ENCODE peak calls at places on chromosomes 1 and 21, in nine cellular contexts. N is PC-3, J is HepG2, C is Karpas-422, R is endothelial cell of umbilical vein, H is IMR-90, F is hepatocyte, U is astrocyte, O is PC-9. Q is an unnamed sample. For H3K9me3, the result is how much of the 10 kb centered on the place peaks cover.

GRCh38 chr21:27586326-27586725 is 619.4 kb upstream of the ADAMTS5 start:
- DNase-seq in R (no peak), H (no peak), N (no peak), C (no peak), U (no peak), F (no peak), O (no peak), J (no peak), Q (peak)

GRCh38 chr1:231357831-231358354 is 19.8 kb downstream of the SPRTN start:
- DNase-seq in F (peak), C (peak), R (peak), U (peak), J (peak), N (peak), H (peak), O (peak), Q (peak)

GRCh38 chr1:109677459-109677858 is 9.6 kb downstream of the GSTM2 start:
- DNase-seq in J (no peak), U (no peak), R (peak), O (no peak), C (no peak), N (no peak), F (no peak), H (peak), Q (no peak)

GRCh38 chr1:16006552-16007485 is 2.8 kb downstream of the SRARP start:
- DNase-seq in H (peak), F (no peak), N (peak), J (peak), U (no peak), C (peak), O (peak), R (no peak), Q (peak)

GRCh38 chr1:94094466-94095111 is 26.4 kb downstream of the ABCA4 start:
- DNase-seq in C (no peak), F (peak), N (no peak), J (no peak), H (peak), O (no peak), R (peak), U (peak), Q (peak)

GRCh38 chr1:229247871-229248270 is 23.0 kb upstream of the RAB4A start:
- DNase-seq in U (no peak), C (no peak), J (no peak), N (no peak), F (no peak), R (no peak), H (no peak), O (no peak), Q (no peak)

GRCh38 chr21:31593161-31593560 is 66.3 kb upstream of the SOD1 start:
- DNase-seq in N (no peak), R (no peak), J (no peak), F (no peak), O (no peak), H (no peak), C (no peak), U (no peak), Q (peak)

GRCh38 chr1:25692560-25692959 is 76.0 kb downstream of the MAN1C1 start:
- DNase-seq in C (peak), F (no peak), J (no peak), U (no peak), H (no peak), R (no peak), N (no peak), O (no peak), Q (no peak)

GRCh38 chr1:192474080-192474683 is 101.4 kb upstream of the RGS1 start:
- DNase-seq in U (no peak), J (peak), N (peak), C (peak), O (no peak), R (peak), H (peak), F (peak), Q (peak)

GRCh38 chr1:242245255-242245654 is 246.4 kb upstream of the MAP1LC3C start:
- DNase-seq in N (no peak), U (no peak), O (no peak), F (no peak), J (no peak), R (no peak), H (no peak), C (no peak), Q (no peak)

GRCh38 chr1:209387969-209388329 is 195.6 kb upstream of the CAMK1G start:
- DNase-seq in R (no peak), U (peak), H (peak), J (no peak), F (no peak), N (peak), O (peak), C (no peak), Q (peak)

GRCh38 chr1:204891860-204892259 is 21.2 kb downstream of the NFASC start:
- DNase-seq in O (no peak), U (peak), F (no peak), J (no peak), R (no peak), N (no peak), C (no peak), H (no peak), Q (peak)

GRCh38 chr1:89725016-89725380 is 92.1 kb downstream of the LRRC8C start:
- DNase-seq in C (no peak), U (peak), F (peak), H (peak), R (no peak), N (peak), J (no peak), O (no peak), Q (peak)

GRCh38 chr1:107220036-107220435 is 79.2 kb downstream of the NTNG1 start:
- DNase-seq in C (no peak), O (no peak), U (peak), J (no peak), N (no peak), F (no peak), H (no peak), R (no peak), Q (no peak)

GRCh38 chr1:57296726-57297252 is 127.1 kb downstream of the DAB1 start:
- DNase-seq in U (no peak), O (no peak), F (no peak), J (no peak), R (no peak), C (no peak), H (no peak), N (no peak), Q (no peak)

GRCh38 chr1:187275985-187276580 is 447.3 kb downstream of the PLA2G4A start:
- DNase-seq in N (no peak), C (no peak), U (no peak), F (no peak), R (no peak), J (no peak), O (no peak), H (no peak), Q (no peak)

GRCh38 chr1:41863683-41864082 is 55.0 kb downstream of the HIVEP3 start:
- DNase-seq in N (no peak), O (no peak), U (no peak), J (no peak), C (no peak), H (no peak), R (no peak), F (no peak), Q (no peak)

GRCh38 chr1:156062189-156062588 is 1.2 kb downstream of the RAB25 start:
- DNase-seq in H (peak), O (peak), C (no peak), R (no peak), U (no peak), J (no peak), F (peak), N (peak), Q (peak)

GRCh38 chr21:17576080-17576835 is 36.4 kb downstream of the BTG3 start:
- DNase-seq in J (no peak), U (no peak), O (no peak), N (no peak), H (no peak), R (no peak), C (no peak), F (no peak), Q (no peak)

GRCh38 chr1:240149488-240150094 is 57.9 kb downstream of the FMN2 start:
- DNase-seq in O (no peak), U (peak), C (peak), H (peak), R (peak), N (peak), J (peak), F (peak), Q (peak)

GRCh38 chr1:14915356-14916054 is 238.0 kb upstream of the TMEM51 start:
- DNase-seq in C (peak), R (peak), O (no peak), U (no peak), F (peak), J (peak), N (peak), H (peak), Q (peak)

GRCh38 chr21:17636711-17637110 is 24.0 kb upstream of the BTG3 start:
- DNase-seq in F (no peak), J (no peak), U (no peak), C (no peak), O (no peak), H (no peak), N (no peak), R (no peak), Q (peak)

GRCh38 chr1:2554621-2555387 is 1.4 kb upstream of the TNFRSF14 start:
- DNase-seq in U (no peak), H (no peak), O (no peak), C (peak), R (peak), F (peak), J (no peak), N (peak), Q (no peak)

GRCh38 chr1:54220004-54220811 is 20.2 kb downstream of the MRPL37 start:
- DNase-seq in R (no peak), J (peak), U (peak), H (peak), F (peak), N (no peak), C (no peak), O (no peak), Q (peak)

GRCh38 chr1:11504599-11504998 is 25.6 kb downstream of the DISP3 start:
- DNase-seq in U (no peak), C (no peak), H (no peak), R (no peak), J (no peak), N (no peak), O (no peak), F (no peak), Q (no peak)

GRCh38 chr1:207752456-207753132 is 740 bp downstream of the CD46 start:
- DNase-seq in O (peak), U (peak), H (peak), R (peak), C (peak), F (peak), J (peak), N (peak), Q (peak)

GRCh38 chr1:209583408-209583807 is at the start of gene CAMK1G:
- DNase-seq in H (peak), C (no peak), J (no peak), O (no peak), U (peak), N (peak), F (peak), R (no peak), Q (peak)

GRCh38 chr1:64082459-64082858 is 121.0 kb upstream of the UBE2U start:
- DNase-seq in N (no peak), O (no peak), J (no peak), C (no peak), H (peak), F (no peak), U (peak), R (no peak), Q (peak)

DNA sequence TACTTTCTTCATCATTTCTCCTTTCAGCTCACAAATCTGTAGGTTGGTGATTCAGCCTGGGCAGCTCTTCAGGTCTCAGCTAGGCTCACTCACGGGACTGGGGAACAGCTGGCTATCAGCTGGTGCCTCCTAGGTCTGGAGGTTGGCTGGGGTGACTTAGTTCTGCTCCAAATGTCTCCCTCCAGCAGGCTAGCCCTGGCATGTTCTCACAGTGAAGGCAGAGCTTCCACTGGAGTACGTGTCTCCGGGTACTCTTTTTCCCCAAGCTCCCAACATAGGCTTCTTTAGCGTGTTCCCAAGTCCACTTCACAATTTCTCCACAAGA is 12.5 kb upstream of the VAMP4 start:
- DNase-seq in F (no peak), R (no peak), N (no peak), O (no peak), C (no peak), J (no peak), H (peak), U (peak), Q (peak)
- H3K4me2 ChIP-seq in F (no peak), R (no peak), N (no peak), O (no peak), C (no peak), J (peak), H (no peak), U (peak), Q (peak)

GRCh38 chr21:9763306-9763705 is 758.1 kb upstream of the TPTE start:
- DNase-seq in U (no peak), R (no peak), F (no peak), H (no peak), O (no peak), N (no peak), C (no peak), J (no peak), Q (no peak)
- H3K9me3 ChIP-seq in U (under half), R (under half), F (under half), H (under half), O (under half), N (half or more), C (half or more), J (half or more), Q (under half)

DNA sequence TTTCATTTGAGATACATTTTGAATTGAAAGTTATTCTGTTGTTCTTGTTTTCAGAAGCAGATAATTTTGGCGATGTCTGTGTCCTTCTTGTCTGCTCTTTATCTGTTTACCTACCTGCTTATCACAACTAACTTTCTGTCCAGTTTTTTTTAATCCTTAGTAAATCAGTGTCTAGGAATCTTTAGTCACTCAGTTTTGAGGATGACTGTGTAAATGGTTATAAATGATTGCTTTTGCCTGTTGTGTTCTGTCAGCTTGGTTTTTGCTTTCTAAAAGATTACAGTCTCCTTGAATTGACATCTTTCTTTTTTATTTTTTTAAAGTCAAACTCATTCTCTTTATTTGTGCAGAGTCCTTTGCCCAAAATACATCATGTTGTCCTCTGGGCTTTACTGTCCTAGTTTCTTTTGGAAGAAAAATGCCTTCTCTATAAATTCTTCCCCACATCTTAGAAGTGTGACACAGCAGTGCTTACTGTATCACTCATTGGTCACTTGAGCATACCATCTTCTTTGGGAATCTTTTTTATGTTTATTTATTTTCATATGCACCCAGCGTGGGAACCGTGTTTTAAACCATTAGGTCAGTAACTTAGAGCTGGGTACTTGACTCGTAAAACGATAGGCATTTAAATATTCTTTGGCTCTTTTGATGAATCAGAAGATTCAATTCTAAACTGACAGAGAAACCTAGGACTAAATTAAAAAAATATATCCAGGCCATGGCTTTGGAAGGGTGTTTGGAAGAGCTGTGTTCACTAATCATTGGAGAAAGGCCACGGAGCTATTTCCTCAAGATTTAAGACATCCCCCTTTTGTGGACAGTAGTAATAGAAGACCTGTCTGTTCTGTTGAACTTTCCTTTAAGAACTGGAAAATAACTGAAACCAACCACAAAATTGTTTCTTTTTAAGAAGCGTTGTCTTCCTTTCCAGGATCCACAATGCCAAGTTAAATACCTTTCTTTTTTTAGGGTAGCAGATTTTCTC is 20.9 kb downstream of the LAMC1 start:
- DNase-seq in C (no peak), F (no peak), R (no peak), O (no peak), J (peak), N (peak), U (peak), H (peak), Q (peak)
- H3K4me2 ChIP-seq in C (no peak), F (peak), R (no peak), O (no peak), J (peak), N (peak), U (peak), H (peak), Q (peak)

GRCh38 chr1:46635205-46635604 is 18.6 kb upstream of the MOB3C start:
- DNase-seq in N (no peak), R (no peak), O (no peak), F (no peak), C (no peak), H (no peak), U (no peak), J (no peak), Q (no peak)

GRCh38 chr1:46639547-46639946 is 22.9 kb upstream of the MOB3C start:
- DNase-seq in O (no peak), R (no peak), N (no peak), C (no peak), U (no peak), H (no peak), J (no peak), F (no peak), Q (no peak)

GRCh38 chr1:46638921-46639320 is 22.3 kb upstream of the MOB3C start:
- DNase-seq in J (no peak), H (no peak), N (no peak), R (no peak), U (no peak), F (no peak), O (no peak), C (no peak), Q (no peak)

GRCh38 chr1:46642091-46642680 is 25.6 kb upstream of the MOB3C start:
- DNase-seq in C (no peak), N (no peak), O (no peak), J (no peak), U (no peak), H (no peak), R (no peak), F (no peak), Q (no peak)

DNA sequence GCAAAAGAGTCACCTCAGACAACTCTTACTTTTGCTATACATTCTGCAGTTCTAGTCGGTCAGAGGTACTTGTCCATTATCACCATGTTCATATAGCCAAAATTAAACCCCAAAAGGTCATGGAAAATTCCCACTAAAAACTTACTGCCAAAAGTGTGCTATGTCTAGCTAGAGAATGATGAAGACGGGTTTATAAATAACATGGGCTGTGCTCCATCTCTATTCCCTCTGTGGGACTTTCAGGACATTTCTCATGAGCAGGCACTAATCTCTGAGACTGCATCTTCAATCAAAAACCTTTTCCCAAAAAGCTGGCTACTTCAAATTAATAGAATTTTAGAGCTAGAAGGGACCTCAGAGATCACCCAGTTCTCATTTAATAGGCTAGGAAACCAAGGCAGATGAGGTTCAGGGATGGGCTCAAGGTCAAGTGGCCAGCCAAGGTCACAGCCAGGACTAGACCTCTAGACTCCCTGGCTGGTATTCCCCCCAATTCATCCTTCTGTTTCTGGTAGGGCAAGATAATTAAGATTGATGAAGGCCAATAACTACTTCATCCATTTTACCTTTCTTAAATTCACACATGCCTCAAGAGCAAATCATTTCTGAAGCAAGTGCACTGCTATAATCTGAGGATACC is 21.0 kb upstream of the MOB3C start:
- DNase-seq in F (no peak), J (no peak), O (no peak), U (no peak), N (no peak), H (no peak), R (no peak), C (no peak), Q (no peak)
- H3K9me3 ChIP-seq in F (under half), J (under half), O (under half), U (under half), N (under half), H (under half), R (under half), C (under half), Q (under half)

GRCh38 chr1:23561076-23561812 is 1.9 kb upstream of the ID3 start:
- DNase-seq in C (no peak), R (peak), H (no peak), J (no peak), F (no peak), N (no peak), O (no peak), U (no peak), Q (no peak)
- H3K4me2 ChIP-seq in C (no peak), R (peak), H (peak), J (peak), F (peak), N (peak), O (no peak), U (peak), Q (peak)

DNA sequence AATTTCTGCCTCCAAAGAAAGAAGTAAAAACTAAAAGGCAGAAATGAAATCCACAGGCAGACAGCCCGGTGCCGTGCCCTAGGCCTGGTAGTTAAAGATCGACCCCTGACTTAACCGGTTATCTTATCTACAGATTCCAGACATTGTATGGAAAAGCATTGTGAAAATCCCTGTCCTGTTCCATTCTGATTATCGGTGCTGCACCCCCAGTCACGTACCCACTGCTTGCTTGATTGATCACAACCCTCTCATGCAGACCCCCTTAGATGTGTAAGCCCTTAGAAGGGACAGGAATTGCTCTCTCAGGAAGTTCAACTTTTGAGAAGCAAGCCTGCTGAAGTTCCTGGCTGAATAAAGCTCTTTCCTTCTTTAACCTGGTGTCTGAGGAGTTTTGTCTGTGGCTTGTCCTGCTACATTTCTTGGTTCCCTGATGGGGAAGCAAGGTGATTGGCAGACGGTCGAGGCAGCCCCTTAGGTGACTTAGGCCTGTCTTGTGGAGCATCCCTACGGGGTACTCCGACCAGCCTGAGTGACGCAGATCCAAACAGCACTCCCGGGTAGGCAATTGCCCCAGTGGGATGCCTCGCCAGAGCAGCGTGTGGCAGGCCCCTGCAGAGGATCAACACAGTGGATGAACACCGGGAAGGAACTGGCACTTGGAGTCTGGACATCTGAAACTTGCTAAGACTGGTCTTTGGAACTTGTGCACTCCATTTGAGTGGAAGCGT is 111.2 kb upstream of the PPM1J start:
- DNase-seq in U (no peak), F (no peak), J (no peak), O (no peak), N (no peak), C (no peak), R (no peak), H (no peak), Q (no peak)
- H3K9me3 ChIP-seq in U (under half), F (under half), J (under half), O (under half), N (under half), C (under half), R (under half), H (under half), Q (under half)

GRCh38 chr1:58886611-58887010 is 102.8 kb upstream of the JUN start:
- DNase-seq in F (no peak), H (no peak), N (no peak), J (no peak), O (peak), C (no peak), R (no peak), U (no peak), Q (peak)

GRCh38 chr1:58884706-58885661 is 101.1 kb upstream of the JUN start:
- DNase-seq in J (peak), U (no peak), R (peak), C (no peak), H (no peak), N (peak), F (peak), O (peak), Q (no peak)

GRCh38 chr1:58887059-58887458 is 103.2 kb upstream of the JUN start:
- DNase-seq in J (no peak), H (no peak), U (no peak), N (no peak), F (no peak), C (no peak), O (no peak), R (no peak), Q (peak)

GRCh38 chr1:58883888-58884482 is 100.1 kb upstream of the JUN start:
- DNase-seq in O (peak), J (no peak), F (no peak), C (no peak), U (peak), H (no peak), N (no peak), R (peak), Q (no peak)

GRCh38 chr1:58885998-58886397 is 102.2 kb upstream of the JUN start:
- DNase-seq in N (no peak), U (peak), C (no peak), R (peak), H (no peak), O (peak), F (no peak), J (no peak), Q (peak)
- H3K4me2 ChIP-seq in N (no peak), U (peak), C (no peak), R (no peak), H (no peak), O (no peak), F (no peak), J (peak), Q (no peak)

Q was measured in GM23248.